ENCODE peak calls at places on chromosomes 13 and 19, in four cellular contexts. One of them, this sample, is unnamed.

GRCh38 chr19:14385492-14385891 is 4.2 kb downstream of the ADGRE5 start:
- DNase-seq in HL-60: no peak
- DNase-seq in K562: peak
- DNase-seq in GM12878: no peak
- DNase-seq in this sample: no peak

GRCh38 chr19:41893899-41894298 is 10.9 kb downstream of the ARHGEF1 start:
- DNase-seq in HL-60: peak
- DNase-seq in K562: no peak
- DNase-seq in GM12878: no peak
- DNase-seq in this sample: no peak

GRCh38 chr19:49347835-49348234 is 12.6 kb downstream of the CD37 start:
- DNase-seq in HL-60: no peak
- DNase-seq in K562: peak
- DNase-seq in GM12878: no peak
- DNase-seq in this sample: no peak

GRCh38 chr19:48969276-48970138 is 4.4 kb downstream of the FTL start:
- DNase-seq in HL-60: no peak
- DNase-seq in K562: peak
- DNase-seq in GM12878: no peak
- DNase-seq in this sample: no peak

GRCh38 chr19:35571406-35571965 is 8.0 kb upstream of the ATP4A start:
- DNase-seq in HL-60: no peak
- DNase-seq in K562: no peak
- DNase-seq in GM12878: no peak
- DNase-seq in this sample: no peak

GRCh38 chr13:47256618-47257017 is 359.8 kb upstream of the HTR2A start:
- DNase-seq in HL-60: no peak
- DNase-seq in K562: no peak
- DNase-seq in GM12878: no peak
- DNase-seq in this sample: no peak

GRCh38 chr19:49887653-49888477 is 8.8 kb downstream of the IL4I1 start:
- DNase-seq in HL-60: no peak
- DNase-seq in K562: no peak
- DNase-seq in GM12878: no peak
- DNase-seq in this sample: no peak

GRCh38 chr13:98835156-98835555 is 82.7 kb upstream of the SLC15A1 start:
- DNase-seq in HL-60: no peak
- DNase-seq in K562: no peak
- DNase-seq in GM12878: no peak
- DNase-seq in this sample: no peak

GRCh38 chr13:39835253-39835652 is 179.8 kb downstream of the COG6 start:
- DNase-seq in HL-60: no peak
- DNase-seq in K562: no peak
- DNase-seq in GM12878: no peak
- DNase-seq in this sample: no peak

GRCh38 chr19:45553464-45553863 is 31.1 kb downstream of the OPA3 start:
- DNase-seq in HL-60: no peak
- DNase-seq in K562: peak
- DNase-seq in GM12878: no peak
- DNase-seq in this sample: no peak

GRCh38 chr19:40601061-40601973 is at the start of gene LTBP4:
- DNase-seq in HL-60: no peak
- DNase-seq in K562: peak
- DNase-seq in GM12878: no peak
- DNase-seq in this sample: no peak

GRCh38 chr13:96781141-96781540 is 213.1 kb downstream of the OXGR1 start:
- DNase-seq in HL-60: no peak
- DNase-seq in K562: no peak
- DNase-seq in GM12878: no peak
- DNase-seq in this sample: no peak

GRCh38 chr19:39160523-39160861 is 34.9 kb downstream of the PAK4 start:
- DNase-seq in HL-60: no peak
- DNase-seq in K562: no peak
- DNase-seq in GM12878: no peak
- DNase-seq in this sample: no peak

GRCh38 chr13:109272595-109273325 is 513.6 kb downstream of the IRS2 start:
- DNase-seq in HL-60: no peak
- DNase-seq in K562: no peak
- DNase-seq in GM12878: no peak
- DNase-seq in this sample: no peak

GRCh38 chr13:61123533-61124269 is 291.9 kb downstream of the PCDH20 start:
- DNase-seq in HL-60: no peak
- DNase-seq in K562: no peak
- DNase-seq in GM12878: no peak
- DNase-seq in this sample: no peak

GRCh38 chr19:31361728-31362127 is 12.5 kb upstream of the TSHZ3 start:
- DNase-seq in HL-60: no peak
- DNase-seq in K562: no peak
- DNase-seq in GM12878: no peak
- DNase-seq in this sample: no peak

GRCh38 chr13:21242236-21242635 is 65.8 kb downstream of the MRPL57 start:
- DNase-seq in HL-60: no peak
- DNase-seq in K562: no peak
- DNase-seq in GM12878: no peak
- DNase-seq in this sample: no peak

GRCh38 chr19:32599736-32600157 is 18.8 kb downstream of the PDCD5 start:
- DNase-seq in HL-60: peak
- DNase-seq in K562: peak
- DNase-seq in GM12878: no peak
- DNase-seq in this sample: no peak

GRCh38 chr13:66546534-66547379 is 683.4 kb downstream of the PCDH9 start:
- DNase-seq in HL-60: no peak
- DNase-seq in K562: no peak
- DNase-seq in GM12878: no peak
- DNase-seq in this sample: no peak

GRCh38 chr13:56886398-56886797 is 254.3 kb upstream of the PRR20A start:
- DNase-seq in HL-60: no peak
- DNase-seq in K562: no peak
- DNase-seq in GM12878: no peak
- DNase-seq in this sample: no peak

GRCh38 chr13:33057019-33057785 is 41.0 kb downstream of the KL start:
- DNase-seq in HL-60: no peak
- DNase-seq in K562: no peak
- DNase-seq in GM12878: no peak
- DNase-seq in this sample: peak

GRCh38 chr13:112178769-112179168 is 111.8 kb downstream of the SOX1 start:
- DNase-seq in HL-60: no peak
- DNase-seq in K562: no peak
- DNase-seq in GM12878: no peak
- DNase-seq in this sample: no peak

GRCh38 chr13:23701646-23702045 is 131.4 kb downstream of the TNFRSF19 start:
- DNase-seq in HL-60: no peak
- DNase-seq in K562: no peak
- DNase-seq in GM12878: no peak
- DNase-seq in this sample: no peak

GRCh38 chr13:83190020-83190419 is 692.3 kb downstream of the SLITRK1 start:
- DNase-seq in HL-60: no peak
- DNase-seq in K562: no peak
- DNase-seq in GM12878: no peak
- DNase-seq in this sample: no peak

GRCh38 chr13:99282264-99283231 is 24.4 kb upstream of the GPR18 start:
- DNase-seq in HL-60: no peak
- DNase-seq in K562: no peak
- DNase-seq in GM12878: no peak
- DNase-seq in this sample: no peak

GRCh38 chr19:44758596-44758995 is 10.1 kb downstream of the BCL3 start:
- DNase-seq in HL-60: no peak
- DNase-seq in K562: no peak
- DNase-seq in GM12878: no peak
- DNase-seq in this sample: no peak

GRCh38 chr13:43203781-43204180 is 180.4 kb downstream of the DNAJC15 start:
- DNase-seq in HL-60: no peak
- DNase-seq in K562: no peak
- DNase-seq in GM12878: no peak
- DNase-seq in this sample: no peak

GRCh38 chr13:37889102-37889501 is 19.5 kb upstream of the TRPC4 start:
- DNase-seq in HL-60: no peak
- DNase-seq in K562: no peak
- DNase-seq in GM12878: no peak
- DNase-seq in this sample: no peak

GRCh38 chr13:100941811-100942361 is 267.3 kb upstream of the TMTC4 start:
- DNase-seq in HL-60: no peak
- DNase-seq in K562: no peak
- DNase-seq in GM12878: no peak
- DNase-seq in this sample: no peak
- TF ChIP-seq SPI1 in HL-60: no peak
- TF ChIP-seq SPI1 in K562: no peak
- TF ChIP-seq SPI1 in GM12878: no peak
- TF ChIP-seq SPI1 in this sample: no peak

DNA sequence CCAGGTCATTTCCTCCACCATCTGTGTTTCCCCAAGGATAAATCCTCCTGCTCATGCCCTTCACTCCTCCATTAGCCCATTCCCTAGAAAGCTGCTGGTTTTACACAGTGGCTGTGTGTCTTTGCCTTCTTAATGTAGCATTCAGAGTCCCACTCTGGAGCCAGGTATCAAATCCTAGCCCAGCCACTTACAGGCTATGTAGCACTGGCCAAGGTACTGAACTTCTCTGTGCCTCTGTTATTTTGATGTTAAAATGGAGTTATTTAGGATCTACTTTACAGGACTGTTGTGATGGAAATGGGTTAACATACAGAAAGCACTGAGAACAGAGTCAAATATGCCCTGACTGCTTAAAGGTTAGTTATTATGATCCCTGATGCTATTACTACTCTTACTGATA is 1.5 kb upstream of the ZSCAN4 start:
- DNase-seq in HL-60: no peak
- DNase-seq in K562: no peak
- DNase-seq in GM12878: no peak
- DNase-seq in this sample: no peak
- TF ChIP-seq SPI1 in HL-60: no peak
- TF ChIP-seq SPI1 in K562: no peak
- TF ChIP-seq SPI1 in GM12878: no peak
- TF ChIP-seq SPI1 in this sample: no peak

GRCh38 chr13:106114981-106115554 is 420.4 kb downstream of the EFNB2 start:
- DNase-seq in HL-60: no peak
- DNase-seq in K562: no peak
- DNase-seq in GM12878: no peak
- DNase-seq in this sample: no peak
- TF ChIP-seq SPI1 in HL-60: no peak
- TF ChIP-seq SPI1 in K562: no peak
- TF ChIP-seq SPI1 in GM12878: no peak
- TF ChIP-seq SPI1 in this sample: no peak

GRCh38 chr19:1748115-1748702 is 5.1 kb upstream of the ONECUT3 start:
- DNase-seq in HL-60: no peak
- DNase-seq in K562: no peak
- DNase-seq in GM12878: no peak
- DNase-seq in this sample: peak

GRCh38 chr19:1745589-1746031 is 7.7 kb upstream of the ONECUT3 start:
- DNase-seq in HL-60: no peak
- DNase-seq in K562: peak
- DNase-seq in GM12878: no peak
- DNase-seq in this sample: no peak

GRCh38 chr19:1744822-1745563 is 8.3 kb upstream of the ONECUT3 start:
- DNase-seq in HL-60: no peak
- DNase-seq in K562: peak
- DNase-seq in GM12878: no peak
- DNase-seq in this sample: no peak

GRCh38 chr19:1747285-1748114 is 5.8 kb upstream of the ONECUT3 start:
- DNase-seq in HL-60: no peak
- DNase-seq in K562: peak
- DNase-seq in GM12878: no peak
- DNase-seq in this sample: no peak

GRCh38 chr19:1746401-1747284 is 6.7 kb upstream of the ONECUT3 start:
- DNase-seq in HL-60: peak
- DNase-seq in K562: no peak
- DNase-seq in GM12878: no peak
- DNase-seq in this sample: no peak
- TF ChIP-seq SPI1 in HL-60: no peak
- TF ChIP-seq SPI1 in K562: no peak
- TF ChIP-seq SPI1 in GM12878: no peak
- TF ChIP-seq SPI1 in this sample: no peak

GRCh38 chr19:8585894-8586750 is 8.9 kb upstream of the MYO1F start:
- DNase-seq in HL-60: peak
- DNase-seq in K562: peak
- DNase-seq in GM12878: no peak
- DNase-seq in this sample: no peak
- TF ChIP-seq SPI1 in HL-60: no peak
- TF ChIP-seq SPI1 in K562: no peak
- TF ChIP-seq SPI1 in GM12878: no peak
- TF ChIP-seq SPI1 in this sample: no peak

DNA sequence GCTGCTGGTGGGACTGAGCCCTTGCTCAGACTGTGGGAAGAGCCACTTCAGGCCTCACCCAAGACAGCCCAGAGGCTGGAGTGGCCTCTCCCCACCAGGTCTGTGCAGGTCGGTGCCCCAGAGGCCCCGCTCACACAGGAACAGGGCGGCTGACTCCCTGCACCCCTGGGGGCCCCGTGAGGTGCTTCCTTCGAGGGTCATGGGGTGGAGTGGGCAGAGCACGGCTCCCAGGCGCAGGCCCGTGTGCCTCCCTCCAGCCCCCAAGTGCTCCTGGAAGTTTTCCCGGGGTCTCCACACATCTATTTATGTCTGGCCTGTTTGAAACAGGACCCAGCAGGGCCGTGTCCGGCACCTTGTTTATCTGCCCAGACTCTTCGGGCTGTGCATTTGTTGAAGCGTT is 9.5 kb upstream of the TMEM255B start:
- DNase-seq in HL-60: no peak
- DNase-seq in K562: no peak
- DNase-seq in GM12878: no peak
- DNase-seq in this sample: no peak
- TF ChIP-seq SPI1 in HL-60: no peak
- TF ChIP-seq SPI1 in K562: no peak
- TF ChIP-seq SPI1 in GM12878: no peak
- TF ChIP-seq SPI1 in this sample: no peak

GRCh38 chr19:47446534-47447469 is 24.9 kb downstream of the SLC8A2 start:
- DNase-seq in HL-60: peak
- DNase-seq in K562: peak
- DNase-seq in GM12878: no peak
- DNase-seq in this sample: no peak
- TF ChIP-seq SPI1 in HL-60: no peak
- TF ChIP-seq SPI1 in K562: no peak
- TF ChIP-seq SPI1 in GM12878: no peak
- TF ChIP-seq SPI1 in this sample: no peak